ENCODE peak calls at places on chromosome 9, in seven cellular contexts. N is lower leg skin, Q is IMR-90, K is spleen, V is pancreas, O is body of pancreas, P is GM10248. I is an unnamed sample.

GRCh38 chr9:130882696-130883225 is 13.9 kb downstream of the QRFP start:
- DNase-seq in N (no peak), Q (no peak), K (no peak), V (no peak), O (no peak), P (no peak), I (no peak)

GRCh38 chr9:37908698-37909186 is 4.8 kb upstream of the SLC25A51 start:
- DNase-seq in N (no peak), Q (peak; percentile 42), K (peak; percentile 75), V (peak; percentile 48), O (peak; percentile 43), P (no peak), I (no peak)

GRCh38 chr9:89065921-89066320 is 74.7 kb downstream of the S1PR3 start:
- DNase-seq in N (no peak), Q (no peak), K (no peak), V (no peak), O (no peak), P (no peak), I (no peak)

GRCh38 chr9:6538666-6539071 is 106.9 kb downstream of the GLDC start:
- DNase-seq in N (no peak), Q (peak; percentile 57), K (no peak), V (no peak), O (no peak), P (no peak), I (no peak)

GRCh38 chr9:117546894-117547293 is 132.0 kb upstream of the ASTN2 start:
- DNase-seq in N (no peak), Q (no peak), K (no peak), V (peak; percentile 47), O (peak; percentile 35), P (peak; percentile 12), I (peak; percentile 22)

GRCh38 chr9:81479573-81479972 is 209.8 kb downstream of the TLE1 start:
- DNase-seq in N (no peak), Q (no peak), K (no peak), V (no peak), O (no peak), P (no peak), I (no peak)

GRCh38 chr9:136117291-136118060 is 1.2 kb downstream of the TMEM250 start:
- DNase-seq in N (no peak), Q (no peak), K (peak; percentile 85), V (no peak), O (no peak), P (no peak), I (no peak)

GRCh38 chr9:117094493-117094892 is 320.4 kb downstream of the ASTN2 start:
- DNase-seq in N (no peak), Q (peak; percentile 33), K (no peak), V (no peak), O (no peak), P (no peak), I (no peak)

GRCh38 chr9:135066291-135066690 is 21.2 kb upstream of the OLFM1 start:
- DNase-seq in N (no peak), Q (no peak), K (no peak), V (no peak), O (no peak), P (no peak), I (no peak)

GRCh38 chr9:136170291-136170901 is 34.5 kb downstream of the LHX3 start:
- DNase-seq in N (no peak), Q (no peak), K (peak; percentile 88), V (peak; percentile 28), O (peak; percentile 66), P (peak; percentile 87), I (peak; percentile 92)

GRCh38 chr9:129864991-129865647 is 29.9 kb downstream of the USP20 start:
- DNase-seq in N (no peak), Q (no peak), K (no peak), V (no peak), O (no peak), P (no peak), I (no peak)

GRCh38 chr9:682633-683508 is 158.6 kb upstream of the DMRT1 start:
- DNase-seq in N (no peak), Q (peak; percentile 43), K (no peak), V (peak; percentile 80), O (peak; percentile 79), P (no peak), I (no peak)

GRCh38 chr9:105044458-105044857 is 116.5 kb upstream of the ABCA1 start:
- DNase-seq in N (no peak), Q (no peak), K (no peak), V (no peak), O (no peak), P (no peak), I (no peak)

GRCh38 chr9:125439434-125440272 is 178.0 kb downstream of the GAPVD1 start:
- DNase-seq in N (no peak), Q (no peak), K (no peak), V (no peak), O (no peak), P (no peak), I (no peak)

GRCh38 chr9:3794005-3794404 is 268.2 kb upstream of the RFX3 start:
- DNase-seq in N (no peak), Q (peak; percentile 15), K (no peak), V (no peak), O (no peak), P (no peak), I (no peak)

GRCh38 chr9:129146441-129146933 is 31.6 kb downstream of the IER5L start:
- DNase-seq in N (no peak), Q (no peak), K (no peak), V (no peak), O (no peak), P (no peak), I (no peak)

GRCh38 chr9:136206602-136207333 is 1.8 kb upstream of the LHX3 start:
- DNase-seq in N (no peak), Q (no peak), K (no peak), V (no peak), O (no peak), P (no peak), I (no peak)

GRCh38 chr9:18910435-18910834 is 122.6 kb downstream of the SAXO1 start:
- DNase-seq in N (no peak), Q (peak; percentile 52), K (no peak), V (no peak), O (no peak), P (no peak), I (no peak)

GRCh38 chr9:31847963-31848362 is 536.5 kb upstream of the ACO1 start:
- DNase-seq in N (no peak), Q (no peak), K (no peak), V (no peak), O (no peak), P (no peak), I (no peak)

GRCh38 chr9:5593904-5594303 is 35.0 kb upstream of the RIC1 start:
- DNase-seq in N (no peak), Q (no peak), K (no peak), V (no peak), O (no peak), P (peak; percentile 58), I (peak; percentile 51)

GRCh38 chr9:113702423-113702755 is 173.7 kb upstream of the ZNF618 start:
- DNase-seq in N (no peak), Q (no peak), K (no peak), V (no peak), O (no peak), P (no peak), I (no peak)

GRCh38 chr9:35816708-35817107 is 1.9 kb upstream of the HINT2 start:
- DNase-seq in N (no peak), Q (no peak), K (no peak), V (no peak), O (no peak), P (no peak), I (no peak)

DNA sequence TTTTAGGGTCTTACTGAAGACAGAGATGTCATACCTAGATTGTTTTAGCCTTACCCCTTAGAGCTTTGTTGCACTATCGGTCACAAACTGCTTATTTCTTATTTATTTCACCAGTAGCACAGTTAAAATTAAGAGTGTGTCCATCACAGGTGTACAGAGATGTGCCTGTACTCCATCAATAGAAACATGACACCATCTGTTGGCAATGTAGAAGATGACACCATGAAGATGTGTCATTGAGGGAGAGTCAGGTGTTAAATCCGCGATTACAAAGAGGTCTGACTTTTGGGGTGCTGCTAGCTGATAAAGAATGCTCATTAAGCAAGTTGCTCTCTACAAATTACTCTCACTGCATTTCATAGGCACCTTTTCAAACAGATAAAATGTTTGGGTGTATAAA is 164.4 kb downstream of the SMARCA2 start:
- DNase-seq in N (no peak), Q (no peak), K (no peak), V (no peak), O (no peak), P (no peak), I (no peak)
- TF ChIP-seq CTCF in N (no peak), Q (no peak), K (no peak), V (no peak), O (no peak), P (peak; percentile 12), I (no peak)

GRCh38 chr9:22228542-22228941 is 218.1 kb upstream of the DMRTA1 start:
- DNase-seq in N (no peak), Q (peak; percentile 47), K (no peak), V (no peak), O (no peak), P (no peak), I (no peak)
- TF ChIP-seq CTCF in N (no peak), Q (peak; percentile 57), K (peak; percentile 18), V (no peak), O (no peak), P (no peak), I (no peak)

DNA sequence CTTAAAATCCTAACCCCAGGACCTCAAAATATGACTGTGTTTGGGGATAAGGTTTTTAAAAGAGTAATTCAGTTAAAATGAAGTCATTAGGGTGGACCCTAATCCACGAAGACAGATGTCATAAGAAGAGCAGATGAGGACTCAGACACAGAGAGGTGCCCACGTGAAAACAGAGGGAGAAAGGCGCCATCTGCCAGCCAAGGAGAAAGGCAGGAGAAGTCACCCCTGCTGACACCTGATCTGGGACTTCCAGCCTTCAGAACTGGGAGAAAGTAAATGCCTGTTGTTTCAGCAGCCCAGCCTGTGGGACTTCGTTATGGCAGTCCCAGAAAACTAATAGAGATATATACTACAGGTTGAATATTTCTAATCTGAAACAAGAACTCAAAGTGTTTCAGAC is 67.4 kb downstream of the ROR2 start:
- DNase-seq in N (no peak), Q (no peak), K (peak; percentile 17), V (no peak), O (no peak), P (no peak), I (no peak)
- TF ChIP-seq CTCF in N (no peak), Q (no peak), K (no peak), V (no peak), O (no peak), P (no peak), I (peak; percentile 28)

GRCh38 chr9:79431019-79431679 is 140.6 kb upstream of the TLE4 start:
- DNase-seq in N (no peak), Q (no peak), K (no peak), V (no peak), O (no peak), P (no peak), I (no peak)
- TF ChIP-seq CTCF in N (no peak), Q (no peak), K (no peak), V (no peak), O (no peak), P (no peak), I (no peak)

I was measured in GM13976.